ENCODE peak calls at places on chromosome 21, in four cellular contexts. Y, G, Q and A are unnamed samples.
A peak's percentile ranks its signal among the peaks of the same experiment; 100 is the strongest.

GRCh38 chr21:45861156-45861870 is 120.3 kb upstream of the COL6A1 start:
- DNase-seq in Y (no peak), G (no peak), Q (no peak), A (no peak)

GRCh38 chr21:37763298-37763697 is 153.0 kb downstream of the KCNJ6 start:
- DNase-seq in Q (no peak), Y (no peak), G (no peak), A (no peak)

GRCh38 chr21:34517491-34518245 is 5.7 kb upstream of the KCNE1 start:
- DNase-seq in G (no peak), Q (peak; percentile 26), Y (no peak), A (no peak)

GRCh38 chr21:45026833-45027232 is 47.5 kb upstream of the ADARB1 start:
- DNase-seq in Y (no peak), Q (no peak), G (no peak), A (no peak)

GRCh38 chr21:39016740-39017315 is 166.4 kb downstream of the PSMG1 start:
- DNase-seq in Q (peak; percentile 83), Y (no peak), G (peak; percentile 70), A (no peak)

GRCh38 chr21:8993943-8994639 is 1527.3 kb upstream of the TPTE start:
- DNase-seq in G (no peak), Y (no peak), Q (no peak), A (peak; percentile 40)

GRCh38 chr21:38930838-38931237 is 125.1 kb downstream of the ETS2 start:
- DNase-seq in G (no peak), Q (no peak), Y (peak; percentile 89), A (no peak)

GRCh38 chr21:45406801-45407628 is 2.0 kb downstream of the COL18A1 start:
- DNase-seq in G (no peak), Q (no peak), Y (no peak), A (no peak)

GRCh38 chr21:45309541-45310381 is 22.1 kb upstream of the POFUT2 start:
- DNase-seq in Q (no peak), G (no peak), Y (no peak), A (no peak)

GRCh38 chr21:44444286-44444931 is 10.9 kb upstream of the LRRC3 start:
- DNase-seq in Y (no peak), G (no peak), Q (no peak), A (no peak)

GRCh38 chr21:31213787-31214186 is 130.3 kb downstream of the TIAM1 start:
- DNase-seq in Q (no peak), G (no peak), Y (peak; percentile 33), A (no peak)

GRCh38 chr21:35351434-35351833 is 302.3 kb upstream of the RUNX1 start:
- DNase-seq in Y (no peak), Q (no peak), G (no peak), A (peak; percentile 14)

GRCh38 chr21:28110074-28110473 is 882.6 kb downstream of the LTN1 start:
- DNase-seq in Y (no peak), Q (no peak), G (no peak), A (no peak)

GRCh38 chr21:26849428-26850115 is 4.4 kb upstream of the ADAMTS1 start:
- DNase-seq in G (no peak), Y (peak; percentile 83), Q (no peak), A (peak; percentile 52)

GRCh38 chr21:39048064-39048463 is 135.2 kb downstream of the PSMG1 start:
- DNase-seq in Y (peak; percentile 85), Q (no peak), G (no peak), A (peak; percentile 66)